ENCODE peak calls at places on chromosome 22, in six cellular contexts. A, K, F, L, D and P are unnamed samples. For H3K36me3, the result is how much of the 10 kb centered on the place peaks cover.

GRCh38 chr22:26127126-26127525 is 42.1 kb upstream of the SEZ6L start:
- DNase-seq in A (no peak), K (no peak), F (no peak), L (no peak), D (no peak), P (peak)

GRCh38 chr22:17191163-17191562 is 28.1 kb downstream of the ADA2 start:
- DNase-seq in A (peak), K (no peak), F (no peak), L (no peak), D (no peak), P (no peak)

GRCh38 chr22:24054356-24054755 is 43.3 kb downstream of the CABIN1 start:
- DNase-seq in A (no peak), K (no peak), F (no peak), L (no peak), D (no peak), P (no peak)

GRCh38 chr22:38505595-38506117 is 455 bp downstream of the DDX17 start:
- DNase-seq in A (peak), K (no peak), F (peak), L (peak), D (peak), P (peak)

GRCh38 chr22:37555029-37555428 is 5.3 kb upstream of the CDC42EP1 start:
- DNase-seq in A (no peak), K (no peak), F (no peak), L (no peak), D (no peak), P (no peak)

GRCh38 chr22:22925795-22926358 is 38.3 kb downstream of the IGLL5 start:
- DNase-seq in A (no peak), K (no peak), F (no peak), L (no peak), D (no peak), P (no peak)

GRCh38 chr22:41003041-41003440 is 51.9 kb downstream of the RBX1 start:
- DNase-seq in A (no peak), K (no peak), F (no peak), L (no peak), D (no peak), P (no peak)

GRCh38 chr22:37337204-37337943 is 55.1 kb downstream of the CYTH4 start:
- DNase-seq in A (peak), K (no peak), F (no peak), L (no peak), D (no peak), P (no peak)

GRCh38 chr22:37218771-37219411 is 6.6 kb upstream of the SSTR3 start:
- DNase-seq in A (no peak), K (no peak), F (no peak), L (no peak), D (peak), P (no peak)

GRCh38 chr22:21044931-21045584 is 688 bp upstream of the LRRC74B start:
- DNase-seq in A (peak), K (no peak), F (no peak), L (no peak), D (no peak), P (no peak)

GRCh38 chr22:18078329-18079041 is 695 bp downstream of the PEX26 start:
- DNase-seq in A (peak), K (no peak), F (no peak), L (peak), D (peak), P (no peak)

GRCh38 chr22:48268293-48268692 is 1505.8 kb downstream of the TBC1D22A start:
- DNase-seq in A (no peak), K (no peak), F (no peak), L (no peak), D (no peak), P (no peak)

GRCh38 chr22:23904855-23905254 is 10.7 kb downstream of the MIF start:
- DNase-seq in A (no peak), K (no peak), F (peak), L (peak), D (no peak), P (no peak)

GRCh38 chr22:22616636-22617035 is 27.8 kb upstream of the GGTLC2 start:
- DNase-seq in A (no peak), K (no peak), F (no peak), L (no peak), D (no peak), P (peak)

GRCh38 chr22:27774200-27774599 is 27.4 kb downstream of the MN1 start:
- DNase-seq in A (no peak), K (no peak), F (no peak), L (no peak), D (no peak), P (no peak)

GRCh38 chr22:23849009-23850006 is 8.4 kb upstream of the SLC2A11 start:
- DNase-seq in A (peak), K (no peak), F (peak), L (peak), D (peak), P (no peak)

GRCh38 chr22:36081023-36081431 is 52.4 kb upstream of the RBFOX2 start:
- DNase-seq in A (peak), K (no peak), F (no peak), L (no peak), D (no peak), P (no peak)

GRCh38 chr22:39349506-39349966 is 255 bp upstream of the SYNGR1 start:
- DNase-seq in A (peak), K (no peak), F (peak), L (peak), D (no peak), P (no peak)

GRCh38 chr22:45758603-45759002 is 87.0 kb downstream of the ATXN10 start:
- DNase-seq in A (no peak), K (no peak), F (no peak), L (no peak), D (no peak), P (no peak)

GRCh38 chr22:50719814-50720300 is 18.1 kb upstream of the ACR start:
- DNase-seq in A (no peak), K (no peak), F (no peak), L (no peak), D (no peak), P (no peak)
- H3K4me3 ChIP-seq in A (peak), K (peak), F (peak), L (no peak), D (no peak), P (no peak)

GRCh38 chr22:42084874-42085273 is 5.4 kb downstream of the SMDT1 start:
- DNase-seq in A (no peak), K (no peak), F (no peak), L (no peak), D (no peak), P (no peak)
- H3K36me3 ChIP-seq in A (under half), K (under half), F (half or more), L (under half), D (under half), P (half or more)

DNA sequence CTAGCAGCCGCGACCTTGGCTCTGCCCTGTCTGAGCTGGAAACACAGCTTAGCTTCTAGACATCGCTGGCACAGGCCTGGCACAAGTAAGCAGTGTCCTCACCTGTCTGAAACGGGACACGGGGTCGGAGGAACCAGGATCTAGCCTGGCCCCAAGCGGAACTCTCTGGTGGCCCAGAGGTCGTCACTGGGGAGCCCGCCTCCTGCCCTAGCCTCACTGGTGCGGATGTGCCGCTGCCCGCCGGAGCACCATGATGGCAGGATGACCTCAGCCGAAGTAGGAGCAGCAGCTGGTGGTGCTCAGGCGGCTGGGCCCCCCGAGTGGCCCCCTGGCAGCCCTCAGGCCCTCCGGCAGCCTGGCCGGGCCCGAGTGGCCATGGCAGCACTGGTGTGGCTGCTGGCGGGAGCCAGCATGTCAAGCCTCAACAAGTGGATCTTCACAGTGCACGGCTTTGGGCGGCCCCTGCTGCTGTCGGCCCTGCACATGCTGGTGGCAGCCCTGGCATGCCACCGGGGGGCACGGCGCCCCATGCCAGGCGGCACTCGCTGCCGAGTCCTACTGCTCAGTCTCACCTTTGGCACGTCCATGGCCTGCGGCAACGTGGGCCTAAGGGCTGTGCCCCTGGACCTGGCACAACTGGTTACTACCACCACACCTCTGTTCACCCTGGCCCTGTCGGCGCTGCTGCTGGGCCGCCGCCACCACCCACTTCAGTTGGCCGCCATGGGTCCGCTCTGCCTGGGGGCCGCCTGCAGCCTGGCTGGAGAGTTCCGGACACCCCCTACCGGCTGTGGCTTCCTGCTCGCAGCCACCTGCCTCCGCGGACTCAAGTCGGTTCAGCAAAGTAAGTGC is 871 bp downstream of the SLC35E4 start:
- DNase-seq in A (no peak), K (no peak), F (peak), L (peak), D (no peak), P (no peak)
- H3K27ac ChIP-seq in A (no peak), K (peak), F (peak), L (peak), D (peak), P (peak)

DNA sequence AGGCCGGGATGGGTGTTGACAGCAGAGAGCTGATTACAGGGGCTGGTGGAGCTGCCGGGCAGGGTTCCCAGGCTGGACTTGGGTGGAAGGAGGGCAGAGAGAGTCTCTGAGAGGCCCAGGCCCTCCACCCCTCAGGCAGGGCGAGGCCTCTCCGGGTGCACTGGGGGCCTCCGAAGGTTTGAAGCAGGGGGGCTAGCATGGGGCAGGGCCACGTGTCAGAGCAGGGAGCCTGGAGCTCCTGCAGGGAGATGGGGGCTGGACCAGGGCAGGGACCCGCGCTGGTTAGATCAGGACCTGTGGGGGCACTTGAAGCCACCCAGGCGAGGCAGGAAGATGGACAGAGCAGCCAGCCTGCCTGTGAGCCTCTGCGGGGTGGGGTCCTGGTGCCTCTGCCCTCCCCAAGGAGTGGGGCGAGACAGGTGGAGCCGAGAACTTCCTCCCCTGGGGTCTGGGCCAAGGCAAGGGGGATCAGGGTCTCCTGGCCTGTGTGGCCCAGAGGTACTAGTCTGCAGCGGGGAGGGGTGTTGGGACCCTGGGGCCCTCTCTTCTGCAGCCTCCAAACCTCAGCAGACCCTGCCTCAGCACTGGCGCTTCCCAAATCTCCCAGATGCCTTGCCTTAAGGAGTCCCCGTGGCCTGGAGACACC is 911 bp downstream of the PANX2 start:
- DNase-seq in A (peak), K (no peak), F (no peak), L (no peak), D (no peak), P (no peak)
- H3K4me3 ChIP-seq in A (peak), K (peak), F (no peak), L (no peak), D (no peak), P (peak)